ENCODE peak calls at places on chromosomes 2 and 18, in four cellular contexts. One of them, this sample, is unnamed.

GRCh38 chr2:7338961-7339360 is 421.7 kb downstream of the RNF144A start:
- DNase-seq in IMR-90: no peak
- DNase-seq in H1: no peak
- DNase-seq in H9: no peak
- DNase-seq in this sample: no peak

GRCh38 chr2:64889803-64890202 is 99.4 kb upstream of the SLC1A4 start:
- DNase-seq in H9: no peak
- DNase-seq in H1: peak; percentile 6
- DNase-seq in IMR-90: no peak
- DNase-seq in this sample: no peak

GRCh38 chr18:76384861-76385680 is 110.0 kb downstream of the ZNF516 start:
- DNase-seq in H9: no peak
- DNase-seq in H1: no peak
- DNase-seq in IMR-90: no peak
- DNase-seq in this sample: no peak

GRCh38 chr2:61165946-61166345 is 4.0 kb downstream of the C2orf74 start:
- DNase-seq in H9: no peak
- DNase-seq in IMR-90: peak; percentile 35
- DNase-seq in H1: no peak
- DNase-seq in this sample: peak; percentile 96

GRCh38 chr18:48806551-48807261 is 144.1 kb downstream of the SMAD7 start:
- DNase-seq in H1: peak; percentile 35
- DNase-seq in IMR-90: no peak
- DNase-seq in H9: peak; percentile 26
- DNase-seq in this sample: peak; percentile 26

GRCh38 chr2:188091235-188091634 is 200.4 kb upstream of the GULP1 start:
- DNase-seq in H9: no peak
- DNase-seq in IMR-90: no peak
- DNase-seq in H1: no peak
- DNase-seq in this sample: peak; percentile 59

GRCh38 chr2:188292446-188293239 is 969 bp downstream of the GULP1 start:
- DNase-seq in H1: peak; percentile 88
- DNase-seq in H9: peak; percentile 86
- DNase-seq in IMR-90: peak; percentile 86
- DNase-seq in this sample: peak; percentile 94

GRCh38 chr2:71605781-71606241 is 152.4 kb downstream of the DYSF start:
- DNase-seq in IMR-90: no peak
- DNase-seq in H1: no peak
- DNase-seq in H9: peak; percentile 20
- DNase-seq in this sample: no peak

GRCh38 chr18:35581555-35582309 is at the start of gene GALNT1:
- DNase-seq in H1: peak; percentile 57
- DNase-seq in H9: no peak
- DNase-seq in IMR-90: peak; percentile 4
- DNase-seq in this sample: no peak

GRCh38 chr2:96773922-96774321 is 13.2 kb downstream of the CNNM4 start:
- DNase-seq in IMR-90: no peak
- DNase-seq in H1: no peak
- DNase-seq in H9: peak; percentile 56
- DNase-seq in this sample: peak; percentile 34

GRCh38 chr2:81714817-81715216 is 1410.3 kb upstream of the LRRTM1 start:
- DNase-seq in H1: no peak
- DNase-seq in IMR-90: peak; percentile 3
- DNase-seq in H9: no peak
- DNase-seq in this sample: no peak

GRCh38 chr2:69714024-69714423 is 27.9 kb upstream of the ANXA4 start:
- DNase-seq in H1: no peak
- DNase-seq in H9: no peak
- DNase-seq in IMR-90: no peak
- DNase-seq in this sample: no peak

GRCh38 chr2:121709776-121710469 is 26.8 kb downstream of the NIFK start:
- DNase-seq in H1: no peak
- DNase-seq in IMR-90: no peak
- DNase-seq in H9: no peak
- DNase-seq in this sample: no peak
- H4K5ac ChIP-seq in H1: no peak overlapping the region
- H4K5ac ChIP-seq in IMR-90: peak overlapping the region; percentile 89
- H4K5ac ChIP-seq in H9: no peak overlapping the region
- H4K5ac ChIP-seq in this sample: no peak overlapping the region

GRCh38 chr2:239727182-239727775 is 297.9 kb downstream of the NDUFA10 start:
- DNase-seq in H9: no peak
- DNase-seq in H1: no peak
- DNase-seq in IMR-90: no peak
- DNase-seq in this sample: no peak
- H2BK15ac ChIP-seq in H9: no peak overlapping the region
- H2BK15ac ChIP-seq in H1: no peak overlapping the region
- H2BK15ac ChIP-seq in IMR-90: no peak overlapping the region
- H2BK15ac ChIP-seq in this sample: no peak overlapping the region

GRCh38 chr2:13522096-13522495 is 805.4 kb downstream of the TRIB2 start:
- DNase-seq in H9: no peak
- DNase-seq in H1: no peak
- DNase-seq in IMR-90: no peak
- DNase-seq in this sample: no peak
- H4K5ac ChIP-seq in H9: no peak overlapping the region
- H4K5ac ChIP-seq in H1: no peak overlapping the region
- H4K5ac ChIP-seq in IMR-90: no peak overlapping the region
- H4K5ac ChIP-seq in this sample: no peak overlapping the region

GRCh38 chr2:233210843-233211600 is 40.5 kb upstream of the ATG16L1 start:
- DNase-seq in IMR-90: peak; percentile 90
- DNase-seq in H1: no peak
- DNase-seq in H9: no peak
- DNase-seq in this sample: no peak

GRCh38 chr2:233209117-233209977 is 42.1 kb upstream of the ATG16L1 start:
- DNase-seq in H9: peak; percentile 76
- DNase-seq in H1: no peak
- DNase-seq in IMR-90: peak; percentile 25
- DNase-seq in this sample: peak; percentile 86

GRCh38 chr2:233204286-233204936 is 47.1 kb upstream of the ATG16L1 start:
- DNase-seq in H9: no peak
- DNase-seq in IMR-90: no peak
- DNase-seq in H1: no peak
- DNase-seq in this sample: no peak

GRCh38 chr2:233209978-233210680 is 41.3 kb upstream of the ATG16L1 start:
- DNase-seq in H9: no peak
- DNase-seq in IMR-90: no peak
- DNase-seq in H1: no peak
- DNase-seq in this sample: no peak

DNA sequence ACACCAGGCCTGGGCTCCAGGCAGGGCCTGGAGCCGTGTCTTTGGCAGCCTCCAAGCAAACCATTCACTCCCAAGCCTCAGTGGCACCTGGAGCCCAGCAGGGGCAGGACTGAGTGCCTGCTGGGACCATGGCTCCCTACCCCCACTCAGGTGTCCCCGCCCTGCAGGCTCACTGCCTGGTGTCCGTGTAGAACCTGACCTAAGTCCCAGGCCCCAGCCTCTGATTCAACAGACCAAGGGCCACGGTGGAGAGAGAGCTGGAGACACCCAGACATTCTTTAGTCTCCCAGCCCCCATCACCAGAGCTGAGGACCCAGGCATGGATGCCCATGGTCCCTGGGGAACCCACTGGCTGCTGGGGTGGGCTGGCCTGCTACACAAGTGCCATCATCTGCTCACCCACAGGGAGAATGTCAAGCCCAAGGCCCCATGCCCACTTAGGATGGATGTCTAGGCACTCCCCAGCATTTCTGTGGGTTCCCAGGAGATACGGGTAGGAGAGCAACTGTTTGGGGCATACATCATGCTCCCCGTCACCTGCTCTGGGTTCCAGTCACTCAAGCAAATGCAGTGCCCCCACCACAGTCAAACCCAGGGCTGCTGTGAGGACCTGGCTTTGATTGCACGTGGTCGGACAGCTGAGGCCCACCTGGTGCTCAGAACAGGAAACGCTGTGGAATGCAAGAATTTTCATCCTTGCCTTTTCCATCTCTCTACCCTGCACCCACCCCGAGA is 42.9 kb upstream of the ATG16L1 start:
- DNase-seq in IMR-90: no peak
- DNase-seq in H1: no peak
- DNase-seq in H9: no peak
- DNase-seq in this sample: peak; percentile 39
- H2BK15ac ChIP-seq in IMR-90: no peak overlapping the region
- H2BK15ac ChIP-seq in H1: peak overlapping the region; percentile 92
- H2BK15ac ChIP-seq in H9: no peak overlapping the region
- H2BK15ac ChIP-seq in this sample: no peak overlapping the region

DNA sequence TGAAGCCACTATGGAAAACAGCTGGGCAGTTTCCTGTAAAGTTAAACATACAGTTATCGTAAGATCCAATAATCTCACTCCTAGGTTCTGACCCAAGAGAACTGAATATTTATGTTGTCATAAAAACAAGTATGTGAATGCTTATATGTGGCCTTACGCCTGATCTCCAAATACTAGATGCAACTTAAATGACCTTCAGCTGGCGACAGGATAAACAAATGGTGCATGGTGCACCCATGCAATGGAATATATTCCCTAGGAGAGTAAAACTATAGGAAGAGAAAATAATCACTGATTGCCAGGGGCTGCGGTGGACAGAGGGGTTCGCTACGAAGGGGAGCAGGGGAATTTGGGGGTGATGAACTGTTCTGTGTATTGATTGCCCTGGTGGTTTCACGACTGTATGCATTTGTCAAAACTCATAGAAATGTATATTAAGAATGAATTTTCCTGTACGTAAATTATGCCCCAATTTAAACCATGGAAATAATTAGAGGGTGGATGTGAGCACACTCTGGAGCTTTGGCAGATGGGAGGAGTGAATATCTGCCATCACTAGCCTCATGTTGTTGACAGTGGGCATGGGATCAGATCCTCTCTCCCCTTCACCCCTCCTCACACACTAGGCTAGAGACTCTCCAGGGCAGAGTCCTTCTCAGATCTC is 100.8 kb upstream of the MYCN start:
- DNase-seq in IMR-90: no peak
- DNase-seq in H1: no peak
- DNase-seq in H9: no peak
- DNase-seq in this sample: no peak
- H4K5ac ChIP-seq in IMR-90: no peak overlapping the region
- H4K5ac ChIP-seq in H1: no peak overlapping the region
- H4K5ac ChIP-seq in H9: no peak overlapping the region
- H4K5ac ChIP-seq in this sample: no peak overlapping the region

DNA sequence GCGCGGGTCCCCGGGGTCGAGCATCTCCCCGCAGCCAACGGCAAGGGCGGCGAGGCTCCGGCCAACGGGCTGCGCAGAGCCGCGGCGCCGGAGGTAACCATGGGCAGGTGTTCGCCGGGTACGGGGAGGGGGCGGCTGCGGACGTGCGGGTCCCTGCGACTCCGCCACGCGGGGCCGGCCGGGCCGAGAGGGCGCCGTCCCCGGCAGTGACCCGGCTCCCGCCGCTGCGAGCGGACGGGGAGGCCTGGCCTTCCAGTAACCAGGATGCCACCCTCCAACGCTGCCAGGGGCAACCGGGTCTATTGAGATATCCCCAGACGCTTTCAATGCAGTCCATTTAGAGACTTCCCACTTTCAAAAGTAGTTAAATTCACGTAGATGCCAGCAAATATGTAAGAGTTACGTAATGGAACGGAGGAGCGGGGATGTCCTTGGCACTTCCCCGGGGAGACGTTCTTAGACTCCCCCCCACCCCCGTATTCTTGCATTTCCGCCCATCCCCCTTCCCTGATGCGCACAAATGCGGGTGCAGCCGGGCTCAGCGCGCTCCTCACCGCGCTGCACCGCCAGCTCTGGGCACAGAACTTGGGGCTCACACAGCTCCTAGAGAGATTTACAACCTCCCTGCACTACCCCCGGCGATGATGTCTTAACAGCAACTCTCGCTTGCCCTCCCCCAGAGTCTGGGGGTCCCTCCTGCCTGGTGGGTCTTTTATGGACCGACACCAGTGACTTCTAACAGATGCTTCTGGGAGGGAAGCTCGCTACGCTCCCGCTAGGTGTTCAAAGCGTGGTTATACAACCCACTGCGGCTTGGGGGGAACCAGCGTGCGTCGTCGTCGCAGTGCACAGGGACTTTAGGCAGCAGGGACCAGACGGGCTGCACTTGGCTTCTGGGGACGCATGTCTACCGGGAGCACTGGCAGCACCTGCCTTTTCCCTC is 657 bp downstream of the SGPP2 start:
- DNase-seq in H1: peak; percentile 64
- DNase-seq in H9: peak; percentile 38
- DNase-seq in IMR-90: no peak
- DNase-seq in this sample: no peak
- H2BK15ac ChIP-seq in H1: no peak overlapping the region
- H2BK15ac ChIP-seq in H9: no peak overlapping the region
- H2BK15ac ChIP-seq in IMR-90: no peak overlapping the region
- H2BK15ac ChIP-seq in this sample: no peak overlapping the region

DNA sequence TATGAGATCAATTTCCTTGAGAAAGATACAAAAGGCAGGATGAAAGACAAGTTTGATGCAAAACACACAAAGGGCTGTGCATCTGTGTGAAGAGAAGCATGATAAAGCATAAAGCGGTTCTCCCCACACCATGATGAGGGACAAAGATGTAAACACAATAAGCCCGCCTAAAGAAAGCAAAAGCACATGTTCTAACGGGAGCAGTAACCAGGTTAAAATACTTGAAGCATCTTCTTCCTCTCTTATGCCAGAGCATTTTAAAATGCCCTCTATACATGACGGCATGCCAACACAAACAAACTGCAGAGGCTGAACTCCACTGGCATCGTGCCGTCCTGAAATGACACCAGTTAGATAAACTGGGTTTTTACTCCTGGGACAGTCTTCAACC is 89.8 kb downstream of the CDH2 start:
- DNase-seq in H9: no peak
- DNase-seq in H1: no peak
- DNase-seq in IMR-90: no peak
- DNase-seq in this sample: no peak
- H4K5ac ChIP-seq in H9: no peak overlapping the region
- H4K5ac ChIP-seq in H1: no peak overlapping the region
- H4K5ac ChIP-seq in IMR-90: peak overlapping the region; percentile 35
- H4K5ac ChIP-seq in this sample: no peak overlapping the region